ENCODE peak calls at places on chromosomes 2 and 18, in seven cellular contexts. C is A549, H is fibroblast of lung, J is PC-9, F is nucleus accumbens, P is upper lobe of right lung, T is WTC11. B is an unnamed sample.

GRCh38 chr2:46632349-46632748 is 153.0 kb downstream of the TMEM247 start:
- DNase-seq in C (peak), H (peak), J (peak), F (no peak), P (no peak), T (no peak), B (no peak)

GRCh38 chr2:69798909-69799526 is 30.4 kb upstream of the GMCL1 start:
- DNase-seq in C (no peak), H (peak), J (peak), F (no peak), P (no peak), T (no peak), B (no peak)

GRCh38 chr2:65655000-65655399 is 222.6 kb upstream of the SPRED2 start:
- DNase-seq in C (no peak), H (no peak), J (no peak), F (no peak), P (no peak), T (no peak), B (no peak)

GRCh38 chr2:74374509-74375205 is 5.5 kb downstream of the DCTN1 start:
- DNase-seq in C (no peak), H (peak), J (no peak), F (peak), P (no peak), T (peak), B (peak)

GRCh38 chr18:66150650-66151049 is 399.8 kb downstream of the CDH7 start:
- DNase-seq in C (no peak), H (no peak), J (no peak), F (no peak), P (no peak), T (no peak), B (no peak)

GRCh38 chr2:240479111-240479501 is 43.6 kb downstream of the GPC1 start:
- DNase-seq in C (no peak), H (no peak), J (no peak), F (no peak), P (peak), T (peak), B (no peak)

GRCh38 chr2:173962583-173963110 is 2.5 kb downstream of the SP3 start:
- DNase-seq in C (no peak), H (no peak), J (no peak), F (no peak), P (no peak), T (no peak), B (no peak)

GRCh38 chr2:120856421-120856862 is 120.8 kb downstream of the GLI2 start:
- DNase-seq in C (no peak), H (no peak), J (no peak), F (no peak), P (peak), T (peak), B (peak)

GRCh38 chr2:55585451-55586079 is 31.9 kb downstream of the PPP4R3B start:
- DNase-seq in C (no peak), H (peak), J (peak), F (no peak), P (no peak), T (no peak), B (no peak)

GRCh38 chr18:34976899-34977786 is 64.1 kb upstream of the MAPRE2 start:
- DNase-seq in C (peak), H (peak), J (peak), F (peak), P (peak), T (peak), B (no peak)

GRCh38 chr18:40109251-40110049 is 1845.6 kb upstream of the PIK3C3 start:
- DNase-seq in C (no peak), H (no peak), J (no peak), F (no peak), P (no peak), T (no peak), B (no peak)

GRCh38 chr2:176464886-176465564 is 195.8 kb downstream of the MTX2 start:
- DNase-seq in C (no peak), H (no peak), J (no peak), F (peak), P (no peak), T (no peak), B (no peak)

GRCh38 chr2:102790086-102790453 is 28.2 kb downstream of the TMEM182 start:
- DNase-seq in C (no peak), H (no peak), J (no peak), F (no peak), P (no peak), T (no peak), B (no peak)

GRCh38 chr18:32201936-32202335 is 12.1 kb downstream of the MEP1B start:
- DNase-seq in C (no peak), H (no peak), J (no peak), F (no peak), P (no peak), T (no peak), B (no peak)

GRCh38 chr2:234963785-234964615 is 12.2 kb downstream of the SH3BP4 start:
- DNase-seq in C (no peak), H (peak), J (peak), F (no peak), P (peak), T (no peak), B (no peak)

GRCh38 chr2:216539791-216540241 is 41.2 kb downstream of the RPL37A start:
- DNase-seq in C (no peak), H (no peak), J (peak), F (no peak), P (peak), T (no peak), B (no peak)

GRCh38 chr2:75211371-75211770 is 12.1 kb upstream of the TACR1 start:
- DNase-seq in C (no peak), H (no peak), J (no peak), F (no peak), P (no peak), T (no peak), B (no peak)

GRCh38 chr2:229489016-229489415 is 217.9 kb upstream of the PID1 start:
- DNase-seq in C (no peak), H (peak), J (peak), F (peak), P (no peak), T (no peak), B (no peak)

GRCh38 chr2:187442378-187442777 is 5.7 kb downstream of the CALCRL start:
- DNase-seq in C (no peak), H (peak), J (no peak), F (no peak), P (no peak), T (no peak), B (no peak)

GRCh38 chr2:152635635-152636298 is 81.5 kb downstream of the PRPF40A start:
- DNase-seq in C (peak), H (peak), J (no peak), F (peak), P (no peak), T (peak), B (peak)

GRCh38 chr18:8962906-8963635 is 139.4 kb upstream of the NDUFV2 start:
- DNase-seq in C (no peak), H (no peak), J (no peak), F (no peak), P (no peak), T (no peak), B (no peak)

GRCh38 chr18:77129150-77129551 is 3.4 kb downstream of the MBP start:
- DNase-seq in C (no peak), H (peak), J (peak), F (no peak), P (no peak), T (no peak), B (no peak)

GRCh38 chr2:240405654-240406313 is 29.7 kb upstream of the GPC1 start:
- DNase-seq in C (no peak), H (no peak), J (no peak), F (no peak), P (peak), T (no peak), B (no peak)

GRCh38 chr18:25876334-25876979 is 214.0 kb downstream of the SS18 start:
- DNase-seq in C (no peak), H (peak), J (no peak), F (no peak), P (no peak), T (no peak), B (no peak)

GRCh38 chr2:235934059-235934896 is 233.9 kb downstream of the GBX2 start:
- DNase-seq in C (no peak), H (peak), J (peak), F (no peak), P (no peak), T (no peak), B (no peak)

GRCh38 chr2:164694275-164694695 is 73.0 kb upstream of the GRB14 start:
- DNase-seq in C (peak), H (no peak), J (no peak), F (no peak), P (no peak), T (no peak), B (no peak)

GRCh38 chr2:176182671-176183070 is 5.8 kb upstream of the HOXD1 start:
- DNase-seq in C (no peak), H (no peak), J (no peak), F (no peak), P (no peak), T (no peak), B (no peak)

GRCh38 chr2:218569661-218570500 is 1.2 kb downstream of the CNOT9 start:
- DNase-seq in C (no peak), H (peak), J (no peak), F (no peak), P (no peak), T (no peak), B (no peak)

GRCh38 chr2:223952280-223952968 is 4.8 kb upstream of the MRPL44 start:
- DNase-seq in C (no peak), H (no peak), J (no peak), F (no peak), P (no peak), T (no peak), B (no peak)

GRCh38 chr18:5415035-5415434 is 119.5 kb upstream of the ZBTB14 start:
- DNase-seq in C (no peak), H (no peak), J (no peak), F (no peak), P (no peak), T (no peak), B (no peak)

GRCh38 chr2:182330451-182331325 is 96.1 kb downstream of the PDE1A start:
- DNase-seq in C (no peak), H (peak), J (no peak), F (no peak), P (no peak), T (no peak), B (no peak)

GRCh38 chr2:64985457-64985856 is 3.7 kb upstream of the SLC1A4 start:
- DNase-seq in C (no peak), H (no peak), J (no peak), F (no peak), P (no peak), T (no peak), B (no peak)

GRCh38 chr2:106115250-106115649 is 78.9 kb downstream of the UXS1 start:
- DNase-seq in C (peak), H (peak), J (peak), F (no peak), P (no peak), T (no peak), B (no peak)